ENCODE peak calls at places on chromosomes 2 and 18, in four cellular contexts. One of them, this sample, is unnamed.

GRCh38 chr2:61425605-61426155 is 45.2 kb downstream of the USP34 start:
- DNase-seq in fibroblast of the aortic adventitia: no peak
- DNase-seq in psoas muscle: no peak
- DNase-seq in right cardiac atrium: no peak
- DNase-seq in this sample: no peak

GRCh38 chr2:27393225-27393624 is 12.7 kb upstream of the ZNF513 start:
- DNase-seq in fibroblast of the aortic adventitia: no peak
- DNase-seq in psoas muscle: no peak
- DNase-seq in right cardiac atrium: no peak
- DNase-seq in this sample: no peak

GRCh38 chr2:37653805-37654378 is 17.6 kb downstream of the CDC42EP3 start:
- DNase-seq in fibroblast of the aortic adventitia: no peak
- DNase-seq in psoas muscle: peak
- DNase-seq in right cardiac atrium: peak
- DNase-seq in this sample: peak

GRCh38 chr2:222052934-222053367 is 245.8 kb downstream of the PAX3 start:
- DNase-seq in fibroblast of the aortic adventitia: no peak
- DNase-seq in psoas muscle: no peak
- DNase-seq in right cardiac atrium: no peak
- DNase-seq in this sample: no peak

GRCh38 chr18:2448565-2449151 is 122.6 kb downstream of the METTL4 start:
- DNase-seq in fibroblast of the aortic adventitia: peak
- DNase-seq in psoas muscle: no peak
- DNase-seq in right cardiac atrium: no peak
- DNase-seq in this sample: no peak

GRCh38 chr2:120231974-120232635 is 8.9 kb upstream of the TMEM185B start:
- DNase-seq in fibroblast of the aortic adventitia: peak
- DNase-seq in psoas muscle: peak
- DNase-seq in right cardiac atrium: no peak
- DNase-seq in this sample: peak

GRCh38 chr2:121640380-121641326 is 8.6 kb downstream of the CLASP1 start:
- DNase-seq in fibroblast of the aortic adventitia: no peak
- DNase-seq in psoas muscle: no peak
- DNase-seq in right cardiac atrium: no peak
- DNase-seq in this sample: no peak

GRCh38 chr18:29041976-29042375 is 865.0 kb upstream of the CDH2 start:
- DNase-seq in fibroblast of the aortic adventitia: no peak
- DNase-seq in psoas muscle: no peak
- DNase-seq in right cardiac atrium: no peak
- DNase-seq in this sample: no peak

GRCh38 chr2:37631292-37631691 is 40.1 kb downstream of the CDC42EP3 start:
- DNase-seq in fibroblast of the aortic adventitia: no peak
- DNase-seq in psoas muscle: no peak
- DNase-seq in right cardiac atrium: no peak
- DNase-seq in this sample: no peak

GRCh38 chr2:197356136-197356535 is 45.6 kb upstream of the ANKRD44 start:
- DNase-seq in fibroblast of the aortic adventitia: no peak
- DNase-seq in psoas muscle: no peak
- DNase-seq in right cardiac atrium: no peak
- DNase-seq in this sample: no peak

GRCh38 chr2:66426250-66427064 is 8.5 kb upstream of the MEIS1 start:
- DNase-seq in fibroblast of the aortic adventitia: no peak
- DNase-seq in psoas muscle: peak
- DNase-seq in right cardiac atrium: no peak
- DNase-seq in this sample: no peak

GRCh38 chr2:29035346-29035745 is 39.0 kb downstream of the PCARE start:
- DNase-seq in fibroblast of the aortic adventitia: no peak
- DNase-seq in psoas muscle: no peak
- DNase-seq in right cardiac atrium: no peak
- DNase-seq in this sample: no peak

GRCh38 chr2:23859983-23860382 is 66.9 kb downstream of the ATAD2B start:
- DNase-seq in fibroblast of the aortic adventitia: peak
- DNase-seq in psoas muscle: no peak
- DNase-seq in right cardiac atrium: no peak
- DNase-seq in this sample: no peak

GRCh38 chr2:172834881-172835280 is 99.2 kb downstream of the RAPGEF4 start:
- DNase-seq in fibroblast of the aortic adventitia: no peak
- DNase-seq in psoas muscle: no peak
- DNase-seq in right cardiac atrium: no peak
- DNase-seq in this sample: no peak

GRCh38 chr2:190216829-190217228 is 102.8 kb downstream of the HIBCH start:
- DNase-seq in fibroblast of the aortic adventitia: peak
- DNase-seq in psoas muscle: peak
- DNase-seq in right cardiac atrium: peak
- DNase-seq in this sample: no peak

GRCh38 chr2:67733517-67733916 is 329.3 kb downstream of the C1D start:
- DNase-seq in fibroblast of the aortic adventitia: peak
- DNase-seq in psoas muscle: no peak
- DNase-seq in right cardiac atrium: peak
- DNase-seq in this sample: no peak

GRCh38 chr2:68878753-68879152 is 7.6 kb upstream of the BMP10 start:
- DNase-seq in fibroblast of the aortic adventitia: peak
- DNase-seq in psoas muscle: no peak
- DNase-seq in right cardiac atrium: no peak
- DNase-seq in this sample: no peak

GRCh38 chr2:187842978-187843847 is 289.0 kb upstream of the TFPI start:
- DNase-seq in fibroblast of the aortic adventitia: peak
- DNase-seq in psoas muscle: no peak
- DNase-seq in right cardiac atrium: no peak
- DNase-seq in this sample: no peak

GRCh38 chr2:29528891-29529520 is 392.4 kb downstream of the ALK start:
- DNase-seq in fibroblast of the aortic adventitia: peak
- DNase-seq in psoas muscle: peak
- DNase-seq in right cardiac atrium: no peak
- DNase-seq in this sample: no peak

GRCh38 chr2:181054256-181054655 is 73.9 kb downstream of the UBE2E3 start:
- DNase-seq in fibroblast of the aortic adventitia: no peak
- DNase-seq in psoas muscle: no peak
- DNase-seq in right cardiac atrium: no peak
- DNase-seq in this sample: no peak

GRCh38 chr2:195049372-195050031 is 607.5 kb upstream of the SLC39A10 start:
- DNase-seq in fibroblast of the aortic adventitia: peak
- DNase-seq in psoas muscle: no peak
- DNase-seq in right cardiac atrium: no peak
- DNase-seq in this sample: no peak

GRCh38 chr2:176991421-176991820 is 221.2 kb upstream of the HNRNPA3 start:
- DNase-seq in fibroblast of the aortic adventitia: no peak
- DNase-seq in psoas muscle: no peak
- DNase-seq in right cardiac atrium: no peak
- DNase-seq in this sample: no peak

GRCh38 chr2:222722327-222722946 is 51.0 kb downstream of the MOGAT1 start:
- DNase-seq in fibroblast of the aortic adventitia: peak
- DNase-seq in psoas muscle: no peak
- DNase-seq in right cardiac atrium: peak
- DNase-seq in this sample: no peak

GRCh38 chr18:46622999-46623398 is 34.0 kb downstream of the LOXHD1 start:
- DNase-seq in fibroblast of the aortic adventitia: peak
- DNase-seq in psoas muscle: no peak
- DNase-seq in right cardiac atrium: no peak
- DNase-seq in this sample: no peak

GRCh38 chr18:7662866-7663265 is 95.8 kb downstream of the PTPRM start:
- DNase-seq in fibroblast of the aortic adventitia: no peak
- DNase-seq in psoas muscle: peak
- DNase-seq in right cardiac atrium: peak
- DNase-seq in this sample: no peak

GRCh38 chr2:159612255-159612901 is 4.0 kb downstream of the BAZ2B start:
- DNase-seq in fibroblast of the aortic adventitia: peak
- DNase-seq in psoas muscle: no peak
- DNase-seq in right cardiac atrium: no peak
- DNase-seq in this sample: no peak

DNA sequence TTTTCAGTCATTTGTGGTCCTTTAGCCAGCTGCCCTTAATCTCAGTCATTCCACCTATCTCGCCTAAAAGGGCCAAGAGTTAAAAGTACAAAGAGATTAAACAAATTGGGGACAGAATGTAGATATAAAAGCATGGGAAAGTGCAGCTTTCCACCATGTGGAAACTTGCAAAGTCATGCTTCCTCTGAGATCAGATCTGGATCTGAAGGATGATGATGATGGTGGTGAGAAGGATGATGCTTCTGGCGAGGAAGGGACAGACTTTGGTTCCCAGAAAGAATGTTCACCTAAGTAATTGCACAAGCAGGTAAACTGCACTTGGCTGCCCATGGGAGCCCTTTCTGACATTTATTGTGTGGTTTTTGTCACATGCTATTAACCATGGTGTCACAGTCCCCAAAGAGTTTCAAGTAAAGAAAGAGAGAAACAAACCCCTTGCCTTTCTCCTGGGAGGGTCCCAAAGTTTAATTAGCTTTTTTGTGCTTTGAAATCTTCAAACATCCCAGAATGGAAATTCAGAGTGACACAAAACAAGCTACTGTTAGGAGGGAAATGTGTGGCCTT is 34.7 kb downstream of the KLF7 start:
- DNase-seq in fibroblast of the aortic adventitia: no peak
- DNase-seq in psoas muscle: no peak
- DNase-seq in right cardiac atrium: no peak
- DNase-seq in this sample: no peak
- H3K4me3 ChIP-seq in fibroblast of the aortic adventitia: no peak
- H3K4me3 ChIP-seq in psoas muscle: no peak
- H3K4me3 ChIP-seq in right cardiac atrium: no peak
- H3K4me3 ChIP-seq in this sample: no peak

GRCh38 chr2:163734911-163735691 is 707 bp downstream of the FIGN start:
- DNase-seq in fibroblast of the aortic adventitia: peak
- DNase-seq in psoas muscle: no peak
- DNase-seq in right cardiac atrium: no peak
- DNase-seq in this sample: no peak
- H3K4me3 ChIP-seq in fibroblast of the aortic adventitia: peak
- H3K4me3 ChIP-seq in psoas muscle: peak
- H3K4me3 ChIP-seq in right cardiac atrium: peak
- H3K4me3 ChIP-seq in this sample: no peak

DNA sequence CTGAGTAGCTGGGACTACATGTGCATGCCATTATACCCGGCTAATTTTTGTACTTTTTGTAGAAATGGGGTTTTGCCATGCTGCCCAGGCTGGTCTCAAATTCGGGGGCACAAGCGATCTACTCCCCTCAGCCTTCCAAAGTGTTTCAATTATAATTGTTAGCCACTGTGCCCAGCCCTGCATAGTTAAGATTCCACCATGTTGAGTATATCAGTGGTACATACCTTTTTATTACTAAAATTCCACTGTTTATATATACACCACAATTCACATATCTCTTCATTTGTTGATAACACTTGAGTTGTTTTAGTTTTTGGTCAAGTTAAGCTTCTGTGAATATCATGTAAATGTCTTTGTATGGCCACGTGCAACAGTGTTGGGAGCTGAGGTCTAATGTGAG is 12.8 kb upstream of the FMNL2 start:
- DNase-seq in fibroblast of the aortic adventitia: no peak
- DNase-seq in psoas muscle: no peak
- DNase-seq in right cardiac atrium: no peak
- DNase-seq in this sample: no peak
- H3K4me3 ChIP-seq in fibroblast of the aortic adventitia: no peak
- H3K4me3 ChIP-seq in psoas muscle: no peak
- H3K4me3 ChIP-seq in right cardiac atrium: no peak
- H3K4me3 ChIP-seq in this sample: no peak

GRCh38 chr2:33059452-33060156 is 112.9 kb downstream of the LTBP1 start:
- DNase-seq in fibroblast of the aortic adventitia: peak
- DNase-seq in psoas muscle: no peak
- DNase-seq in right cardiac atrium: no peak
- DNase-seq in this sample: no peak
- H3K4me3 ChIP-seq in fibroblast of the aortic adventitia: no peak
- H3K4me3 ChIP-seq in psoas muscle: peak
- H3K4me3 ChIP-seq in right cardiac atrium: no peak
- H3K4me3 ChIP-seq in this sample: no peak

GRCh38 chr2:160968183-160968582 is 192.0 kb upstream of the TANK start:
- DNase-seq in fibroblast of the aortic adventitia: peak
- DNase-seq in psoas muscle: no peak
- DNase-seq in right cardiac atrium: no peak
- DNase-seq in this sample: no peak
- H3K4me3 ChIP-seq in fibroblast of the aortic adventitia: no peak
- H3K4me3 ChIP-seq in psoas muscle: no peak
- H3K4me3 ChIP-seq in right cardiac atrium: no peak
- H3K4me3 ChIP-seq in this sample: no peak

GRCh38 chr18:354003-354402 is 86.2 kb upstream of the THOC1 start:
- DNase-seq in fibroblast of the aortic adventitia: peak
- DNase-seq in psoas muscle: no peak
- DNase-seq in right cardiac atrium: no peak
- DNase-seq in this sample: no peak
- H3K4me3 ChIP-seq in fibroblast of the aortic adventitia: no peak
- H3K4me3 ChIP-seq in psoas muscle: no peak
- H3K4me3 ChIP-seq in right cardiac atrium: no peak
- H3K4me3 ChIP-seq in this sample: no peak

DNA sequence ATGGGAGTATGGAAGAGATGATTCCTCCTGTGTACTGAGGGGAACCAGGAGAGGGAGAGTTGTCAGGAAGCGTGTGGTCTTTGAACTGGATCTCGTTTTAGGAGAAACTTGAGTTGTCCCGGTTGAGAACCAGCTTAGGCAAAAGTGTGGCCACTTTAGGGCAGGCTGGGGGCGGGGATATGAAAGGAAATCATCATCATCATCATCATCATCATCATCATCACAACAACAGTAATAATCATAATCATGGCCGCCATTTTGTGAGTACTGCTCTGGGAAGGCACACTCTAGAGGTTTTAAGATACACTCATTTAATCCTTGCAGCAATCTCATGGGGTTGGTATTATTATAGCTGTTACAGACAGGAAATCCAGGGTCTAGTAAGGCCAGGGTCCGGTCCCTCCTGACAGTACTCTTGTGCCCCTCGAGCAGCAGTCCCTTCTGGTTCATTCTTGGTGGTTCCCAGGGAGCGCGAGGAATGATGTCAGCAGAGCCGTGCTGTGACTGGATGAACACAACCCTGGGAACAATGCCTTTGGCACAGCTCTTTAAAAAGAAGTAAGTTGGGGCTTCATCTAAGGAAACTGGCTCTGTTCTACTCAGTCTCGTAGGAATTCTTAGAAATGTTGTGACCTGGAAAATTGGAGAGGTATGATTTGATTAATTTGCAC is 33.8 kb downstream of the PARD3B start:
- DNase-seq in fibroblast of the aortic adventitia: no peak
- DNase-seq in psoas muscle: no peak
- DNase-seq in right cardiac atrium: no peak
- DNase-seq in this sample: no peak
- H3K4me3 ChIP-seq in fibroblast of the aortic adventitia: no peak
- H3K4me3 ChIP-seq in psoas muscle: no peak
- H3K4me3 ChIP-seq in right cardiac atrium: no peak
- H3K4me3 ChIP-seq in this sample: no peak

This sample was measured in effector memory CD4-positive, alpha-beta T cell.